ENCODE peak calls at places on chromosome 14, in seven cellular contexts. Z, E, H, F, L, C and P are unnamed samples.

GRCh38 chr14:31291210-31291609 is 83.6 kb upstream of the HECTD1 start:
- DNase-seq in Z (no peak), E (no peak), H (no peak), F (no peak), L (no peak), C (no peak), P (no peak)

GRCh38 chr14:91919814-91920213 is 27.7 kb downstream of the FBLN5 start:
- DNase-seq in Z (no peak), E (no peak), H (no peak), F (no peak), L (no peak), C (no peak), P (no peak)

GRCh38 chr14:59161571-59162175 is 26.8 kb upstream of the DAAM1 start:
- DNase-seq in Z (no peak), E (peak), H (no peak), F (peak), L (no peak), C (no peak), P (peak)

GRCh38 chr14:105021656-105022275 is 883 bp upstream of the CDCA4 start:
- DNase-seq in Z (peak), E (no peak), H (peak), F (peak), L (peak), C (no peak), P (peak)

GRCh38 chr14:45135181-45135580 is 549 bp upstream of the FANCM start:
- DNase-seq in Z (peak), E (no peak), H (no peak), F (no peak), L (no peak), C (no peak), P (no peak)

GRCh38 chr14:60652674-60653387 is 3.6 kb upstream of the SIX1 start:
- DNase-seq in Z (no peak), E (no peak), H (no peak), F (no peak), L (no peak), C (no peak), P (no peak)

GRCh38 chr14:36656769-36657408 is 4.8 kb upstream of the PAX9 start:
- DNase-seq in Z (no peak), E (no peak), H (no peak), F (no peak), L (no peak), C (no peak), P (no peak)

GRCh38 chr14:104794099-104794498 is 1.4 kb downstream of the AKT1 start:
- DNase-seq in Z (peak), E (no peak), H (no peak), F (peak), L (peak), C (no peak), P (no peak)

GRCh38 chr14:29627141-29627540 is 300.5 kb downstream of the PRKD1 start:
- DNase-seq in Z (no peak), E (peak), H (no peak), F (no peak), L (no peak), C (no peak), P (peak)

GRCh38 chr14:35821546-35822411 is 4.4 kb upstream of the BRMS1L start:
- DNase-seq in Z (peak), E (no peak), H (peak), F (peak), L (no peak), C (no peak), P (peak)

GRCh38 chr14:77864085-77864484 is 64.2 kb downstream of the ADCK1 start:
- DNase-seq in Z (no peak), E (no peak), H (no peak), F (no peak), L (no peak), C (no peak), P (no peak)

GRCh38 chr14:79352026-79352425 is 859.3 kb downstream of the DIO2 start:
- DNase-seq in Z (no peak), E (no peak), H (no peak), F (no peak), L (no peak), C (no peak), P (no peak)

GRCh38 chr14:52049271-52049670 is 19.6 kb downstream of the NID2 start:
- DNase-seq in Z (no peak), E (no peak), H (no peak), F (no peak), L (no peak), C (no peak), P (no peak)

GRCh38 chr14:50670196-50670875 is 2.2 kb upstream of the SAV1 start:
- DNase-seq in Z (no peak), E (no peak), H (no peak), F (no peak), L (no peak), C (no peak), P (no peak)

GRCh38 chr14:36988989-36989388 is 183.4 kb downstream of the SLC25A21 start:
- DNase-seq in Z (no peak), E (no peak), H (no peak), F (no peak), L (no peak), C (no peak), P (no peak)

GRCh38 chr14:69845787-69846186 is 33.4 kb upstream of the SMOC1 start:
- DNase-seq in Z (no peak), E (no peak), H (peak), F (no peak), L (no peak), C (no peak), P (no peak)

GRCh38 chr14:52332269-52332668 is 18.2 kb downstream of the PTGER2 start:
- DNase-seq in Z (no peak), E (no peak), H (no peak), F (no peak), L (no peak), C (no peak), P (no peak)

GRCh38 chr14:26839481-26839880 is 241.6 kb upstream of the NOVA1 start:
- DNase-seq in Z (no peak), E (no peak), H (no peak), F (no peak), L (no peak), C (no peak), P (no peak)

GRCh38 chr14:38405851-38406630 is 150.1 kb upstream of the CLEC14A start:
- DNase-seq in Z (no peak), E (no peak), H (no peak), F (no peak), L (no peak), C (no peak), P (no peak)

GRCh38 chr14:104983231-104983721 is 2.3 kb upstream of the CLBA1 start:
- DNase-seq in Z (no peak), E (no peak), H (no peak), F (no peak), L (no peak), C (no peak), P (no peak)

GRCh38 chr14:78081245-78081644 is 88.9 kb upstream of the NRXN3 start:
- DNase-seq in Z (no peak), E (no peak), H (no peak), F (no peak), L (no peak), C (no peak), P (no peak)

GRCh38 chr14:50501642-50502041 is 30.7 kb downstream of the MAP4K5 start:
- DNase-seq in Z (no peak), E (peak), H (no peak), F (no peak), L (no peak), C (no peak), P (no peak)

GRCh38 chr14:22570132-22570949 is 18.7 kb downstream of the DAD1 start:
- DNase-seq in Z (peak), E (no peak), H (peak), F (peak), L (no peak), C (peak), P (peak)

GRCh38 chr14:105364100-105364708 is 34.1 kb upstream of the TEX22 start:
- DNase-seq in Z (peak), E (peak), H (no peak), F (no peak), L (no peak), C (no peak), P (no peak)

GRCh38 chr14:63852817-63853730 is at the start of gene SYNE2:
- DNase-seq in Z (peak), E (no peak), H (peak), F (peak), L (peak), C (no peak), P (peak)

GRCh38 chr14:104752735-104753527 is at the start of gene SIVA1:
- DNase-seq in Z (peak), E (peak), H (peak), F (peak), L (peak), C (peak), P (peak)

GRCh38 chr14:22656945-22657711 is 13.0 kb upstream of the OR6J1 start:
- DNase-seq in Z (no peak), E (peak), H (peak), F (no peak), L (no peak), C (no peak), P (no peak)

GRCh38 chr14:28759658-28760313 is 6.8 kb upstream of the FOXG1 start:
- DNase-seq in Z (no peak), E (no peak), H (no peak), F (no peak), L (no peak), C (no peak), P (no peak)

GRCh38 chr14:102188187-102188586 is 48.5 kb downstream of the WDR20 start:
- DNase-seq in Z (no peak), E (no peak), H (no peak), F (no peak), L (no peak), C (no peak), P (no peak)